ENCODE peak calls at places on chromosomes 13 and 19, in four cellular contexts. One of them, this sample, is unnamed.

GRCh38 chr13:79085021-79085420 is 321.0 kb downstream of the RBM26 start:
- DNase-seq in GM12878: no peak
- DNase-seq in K562: no peak
- DNase-seq in HepG2: no peak
- DNase-seq in this sample: no peak

GRCh38 chr19:11693505-11694499 is 44.9 kb downstream of the ZNF823 start:
- DNase-seq in GM12878: no peak
- DNase-seq in K562: peak
- DNase-seq in HepG2: peak
- DNase-seq in this sample: peak

GRCh38 chr19:46107371-46107770 is 17.1 kb downstream of the IGFL3 start:
- DNase-seq in GM12878: no peak
- DNase-seq in K562: no peak
- DNase-seq in HepG2: no peak
- DNase-seq in this sample: no peak

GRCh38 chr13:105825071-105825470 is 710.4 kb downstream of the EFNB2 start:
- DNase-seq in GM12878: no peak
- DNase-seq in K562: no peak
- DNase-seq in HepG2: no peak
- DNase-seq in this sample: no peak

GRCh38 chr19:16118489-16119033 is 6.9 kb downstream of the RAB8A start:
- DNase-seq in GM12878: peak
- DNase-seq in K562: no peak
- DNase-seq in HepG2: no peak
- DNase-seq in this sample: no peak

GRCh38 chr19:29410974-29411615 is 114.7 kb upstream of the VSTM2B start:
- DNase-seq in GM12878: no peak
- DNase-seq in K562: no peak
- DNase-seq in HepG2: no peak
- DNase-seq in this sample: no peak

GRCh38 chr13:99605417-99606321 is 104.4 kb downstream of the TM9SF2 start:
- DNase-seq in GM12878: no peak
- DNase-seq in K562: peak
- DNase-seq in HepG2: peak
- DNase-seq in this sample: peak

GRCh38 chr13:55000043-55000442 is 1971.4 kb downstream of the OLFM4 start:
- DNase-seq in GM12878: no peak
- DNase-seq in K562: no peak
- DNase-seq in HepG2: no peak
- DNase-seq in this sample: no peak

GRCh38 chr19:16445238-16446107 is 26.3 kb downstream of the EPS15L1 start:
- DNase-seq in GM12878: peak
- DNase-seq in K562: no peak
- DNase-seq in HepG2: peak
- DNase-seq in this sample: no peak

GRCh38 chr19:4369109-4369887 is 25.9 kb downstream of the MPND start:
- DNase-seq in GM12878: peak
- DNase-seq in K562: peak
- DNase-seq in HepG2: no peak
- DNase-seq in this sample: no peak

GRCh38 chr13:107842562-107843180 is 372.7 kb downstream of the LIG4 start:
- DNase-seq in GM12878: no peak
- DNase-seq in K562: no peak
- DNase-seq in HepG2: no peak
- DNase-seq in this sample: no peak

DNA sequence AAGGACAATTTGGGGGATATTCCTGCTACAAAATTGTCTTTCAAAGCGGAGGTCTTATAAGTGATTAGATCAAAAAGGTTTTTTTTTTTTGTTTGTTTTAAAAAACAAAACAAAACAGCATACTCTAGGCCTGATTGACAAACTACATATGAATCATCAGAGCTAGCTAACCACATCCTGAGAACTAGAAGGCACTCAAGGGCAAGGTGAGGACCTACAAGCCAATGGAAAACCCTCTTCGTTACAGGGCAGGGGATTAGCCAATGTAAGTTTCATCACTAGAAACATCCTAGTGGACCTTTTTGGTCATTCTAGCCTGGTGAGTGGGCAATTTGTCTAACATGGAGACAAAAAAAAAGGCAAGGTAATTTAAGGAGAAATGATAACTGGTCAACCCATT is 428.6 kb downstream of the RFC3 start:
- DNase-seq in GM12878: no peak
- DNase-seq in K562: no peak
- DNase-seq in HepG2: no peak
- DNase-seq in this sample: no peak
- TF ChIP-seq ATF2 in GM12878: no peak
- TF ChIP-seq ATF2 in K562: no peak
- TF ChIP-seq ATF2 in HepG2: no peak
- TF ChIP-seq ATF2 in this sample: no peak

GRCh38 chr13:71483733-71484132 is 383.3 kb downstream of the DACH1 start:
- DNase-seq in GM12878: no peak
- DNase-seq in K562: no peak
- DNase-seq in HepG2: no peak
- DNase-seq in this sample: no peak

GRCh38 chr13:71477735-71478134 is 389.3 kb downstream of the DACH1 start:
- DNase-seq in GM12878: no peak
- DNase-seq in K562: no peak
- DNase-seq in HepG2: no peak
- DNase-seq in this sample: no peak
- TF ChIP-seq CBFB in GM12878: no peak
- TF ChIP-seq CBFB in K562: no peak
- TF ChIP-seq CBFB in HepG2: no peak
- TF ChIP-seq CBFB in this sample: no peak

DNA sequence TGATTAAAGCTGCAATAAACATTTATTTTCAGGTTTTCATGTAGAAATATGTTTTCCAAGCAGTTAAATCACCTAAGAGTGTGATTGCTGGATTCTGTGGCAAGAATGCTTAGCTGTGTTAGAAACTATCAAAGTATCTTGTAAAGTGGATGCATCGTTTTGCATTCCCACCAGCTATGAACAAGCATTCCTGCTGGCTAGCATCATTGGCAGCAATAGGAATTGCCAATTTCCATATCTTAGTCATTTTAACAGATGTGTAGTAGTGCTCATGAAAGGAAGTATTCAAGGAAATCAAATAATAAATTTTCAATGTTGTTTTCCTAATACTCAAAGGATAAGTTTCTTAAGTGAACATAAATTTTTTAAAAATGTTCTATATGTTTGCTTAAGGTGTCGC is 556.8 kb downstream of the SLITRK1 start:
- DNase-seq in GM12878: no peak
- DNase-seq in K562: no peak
- DNase-seq in HepG2: no peak
- DNase-seq in this sample: no peak
- TF ChIP-seq ATF2 in GM12878: no peak
- TF ChIP-seq ATF2 in K562: no peak
- TF ChIP-seq ATF2 in HepG2: no peak
- TF ChIP-seq ATF2 in this sample: no peak

GRCh38 chr13:72864142-72865035 is 82.5 kb downstream of the PIBF1 start:
- DNase-seq in GM12878: peak
- DNase-seq in K562: no peak
- DNase-seq in HepG2: no peak
- DNase-seq in this sample: no peak
- TF ChIP-seq CBFB in GM12878: no peak
- TF ChIP-seq CBFB in K562: no peak
- TF ChIP-seq CBFB in HepG2: no peak
- TF ChIP-seq CBFB in this sample: no peak

GRCh38 chr13:110197471-110197870 is 109.5 kb downstream of the COL4A1 start:
- DNase-seq in GM12878: no peak
- DNase-seq in K562: no peak
- DNase-seq in HepG2: no peak
- DNase-seq in this sample: no peak
- TF ChIP-seq ATF2 in GM12878: no peak
- TF ChIP-seq ATF2 in K562: no peak
- TF ChIP-seq ATF2 in HepG2: no peak
- TF ChIP-seq ATF2 in this sample: no peak

GRCh38 chr13:52125547-52125946 is 3.3 kb downstream of the NEK5 start:
- DNase-seq in GM12878: no peak
- DNase-seq in K562: no peak
- DNase-seq in HepG2: no peak
- DNase-seq in this sample: no peak

GRCh38 chr13:52127783-52128702 is 830 bp downstream of the NEK5 start:
- DNase-seq in GM12878: peak
- DNase-seq in K562: peak
- DNase-seq in HepG2: peak
- DNase-seq in this sample: peak

GRCh38 chr13:52130641-52131040 is 1.8 kb upstream of the NEK5 start:
- DNase-seq in GM12878: no peak
- DNase-seq in K562: no peak
- DNase-seq in HepG2: no peak
- DNase-seq in this sample: no peak

GRCh38 chr13:52127378-52127777 is 1.5 kb downstream of the NEK5 start:
- DNase-seq in GM12878: no peak
- DNase-seq in K562: no peak
- DNase-seq in HepG2: no peak
- DNase-seq in this sample: no peak

DNA sequence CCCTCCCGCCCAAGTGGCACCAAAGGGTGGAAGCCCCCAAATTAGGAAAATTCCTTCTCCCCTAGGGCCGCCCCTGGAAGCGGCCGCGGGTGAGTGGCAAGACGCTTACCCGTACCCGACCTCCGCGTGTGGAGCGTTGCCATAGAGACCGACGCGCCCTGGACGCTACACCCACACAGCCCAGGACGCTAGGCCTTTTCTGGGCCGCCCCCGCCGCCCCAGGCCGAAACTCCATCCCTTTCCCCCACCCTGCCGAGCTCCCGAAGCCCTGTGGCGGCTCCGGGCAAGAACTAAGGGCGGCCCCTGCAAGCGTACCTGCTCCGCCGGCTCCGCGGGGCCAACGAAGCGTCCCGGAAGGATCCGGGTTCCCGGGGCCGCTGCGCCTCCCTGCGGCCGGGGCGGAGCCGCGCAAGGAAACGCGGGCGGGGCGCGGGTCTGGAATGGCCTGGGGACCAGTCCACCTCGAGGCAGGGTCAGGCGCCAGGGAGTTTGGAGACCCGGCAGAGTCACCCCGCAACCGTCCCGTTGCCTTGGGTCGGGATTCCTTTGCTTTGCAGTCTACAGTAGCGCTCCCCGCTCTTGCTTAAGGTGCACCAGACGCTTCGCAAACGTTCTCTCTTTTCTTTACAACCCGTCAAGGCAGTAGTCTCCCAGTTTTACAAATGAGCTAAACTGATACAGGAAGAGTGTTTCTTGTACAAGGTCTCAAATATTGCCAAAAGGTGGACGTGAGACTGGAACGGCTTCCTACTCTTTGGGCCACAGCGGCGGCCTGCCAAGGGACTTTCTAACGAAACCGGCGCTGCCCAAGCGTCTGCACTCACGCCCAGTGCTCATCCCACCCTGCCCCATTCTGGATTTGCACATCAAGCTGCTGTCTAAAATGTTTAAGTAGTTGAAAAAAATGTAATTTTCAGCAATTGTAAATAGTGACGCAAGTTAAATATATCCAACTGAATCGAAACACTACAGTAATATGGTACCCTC is at the start of gene NEK5:
- DNase-seq in GM12878: no peak
- DNase-seq in K562: peak
- DNase-seq in HepG2: peak
- DNase-seq in this sample: peak
- TF ChIP-seq CBFB in GM12878: no peak
- TF ChIP-seq CBFB in K562: no peak
- TF ChIP-seq CBFB in HepG2: no peak
- TF ChIP-seq CBFB in this sample: no peak

GRCh38 chr19:38618590-38619360 is at the start of gene EIF3K:
- DNase-seq in GM12878: peak
- DNase-seq in K562: peak
- DNase-seq in HepG2: peak
- DNase-seq in this sample: peak

GRCh38 chr19:38619361-38620174 is 580 bp downstream of the EIF3K start:
- DNase-seq in GM12878: no peak
- DNase-seq in K562: no peak
- DNase-seq in HepG2: no peak
- DNase-seq in this sample: no peak

GRCh38 chr19:38617283-38617763 is 430 bp downstream of the MAP4K1 start:
- DNase-seq in GM12878: peak
- DNase-seq in K562: no peak
- DNase-seq in HepG2: no peak
- DNase-seq in this sample: no peak

GRCh38 chr19:38616265-38616664 is 1.5 kb downstream of the MAP4K1 start:
- DNase-seq in GM12878: peak
- DNase-seq in K562: no peak
- DNase-seq in HepG2: no peak
- DNase-seq in this sample: no peak

DNA sequence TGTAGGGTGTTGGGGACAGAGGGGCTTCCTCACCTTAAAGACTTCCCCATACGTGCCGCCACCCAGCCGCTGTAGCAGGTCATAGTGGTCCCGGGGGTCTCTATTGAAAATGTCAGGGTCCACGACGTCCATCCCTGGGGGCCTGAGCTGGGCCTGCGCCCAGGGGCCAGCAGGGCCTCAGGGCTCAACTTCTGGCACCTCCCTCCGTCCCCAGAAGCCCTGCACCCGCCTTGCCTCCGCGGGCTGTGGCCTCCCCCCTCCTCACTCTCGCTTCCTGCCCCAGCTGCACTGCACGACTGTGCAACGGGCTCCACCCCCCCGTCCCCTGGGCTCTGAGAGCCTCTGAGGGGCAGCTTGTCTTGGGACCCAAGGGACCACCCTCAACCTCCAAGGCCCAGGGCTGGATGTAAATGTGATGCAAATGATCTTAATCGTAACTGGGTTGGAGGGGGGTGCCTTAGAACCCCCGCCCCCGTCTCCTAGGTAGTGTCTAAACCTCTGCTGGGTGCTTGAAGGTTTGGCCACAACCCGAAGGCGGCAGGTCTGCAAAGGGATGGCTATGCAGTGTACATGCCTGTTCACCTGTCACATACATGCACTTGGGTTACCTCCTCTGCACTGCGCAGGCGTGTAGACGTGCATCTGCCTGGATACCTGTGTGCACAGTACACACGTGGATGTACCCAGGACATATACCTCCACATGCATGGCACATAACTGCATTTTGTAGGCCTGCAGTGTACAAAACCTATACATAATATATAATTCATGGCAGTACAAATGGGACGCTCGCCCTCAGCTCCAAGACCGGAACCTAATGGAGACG is at the start of gene MAP4K1:
- DNase-seq in GM12878: peak
- DNase-seq in K562: no peak
- DNase-seq in HepG2: no peak
- DNase-seq in this sample: peak
- TF ChIP-seq ATF2 in GM12878: no peak
- TF ChIP-seq ATF2 in K562: no peak
- TF ChIP-seq ATF2 in HepG2: no peak
- TF ChIP-seq ATF2 in this sample: no peak